ENCODE peak calls at places on chromosomes 6 and 20, in eight cellular contexts. O is NT2/D1, C is H54, J is RPMI7951, Q is colonic mucosa, L is C1 segment of cervical spinal cord, Z is substantia nigra, N is left ventricle myocardium inferior. R is an unnamed sample.

GRCh38 chr6:25180630-25181375 is 98.4 kb upstream of the CARMIL1 start:
- DNase-seq in O (no peak), C (no peak), J (no peak), Q (no peak), L (no peak), Z (no peak), N (no peak), R (no peak)

GRCh38 chr6:52571099-52571755 is 5.6 kb downstream of the TRAM2 start:
- DNase-seq in O (no peak), C (no peak), J (peak; percentile 57), Q (no peak), L (no peak), Z (no peak), N (no peak), R (no peak)

GRCh38 chr6:70353343-70353913 is 50.5 kb upstream of the COL9A1 start:
- DNase-seq in O (no peak), C (no peak), J (no peak), Q (no peak), L (no peak), Z (no peak), N (no peak), R (no peak)

GRCh38 chr6:16184129-16184528 is 54.3 kb upstream of the GMPR start:
- DNase-seq in O (no peak), C (no peak), J (peak; percentile 61), Q (peak; percentile 42), L (no peak), Z (no peak), N (no peak), R (no peak)

GRCh38 chr6:166361080-166361429 is 18.7 kb upstream of the SFT2D1 start:
- DNase-seq in O (no peak), C (no peak), J (peak; percentile 46), Q (no peak), L (no peak), Z (no peak), N (peak; percentile 45), R (no peak)

GRCh38 chr20:51385941-51386530 is 156.5 kb downstream of the NFATC2 start:
- DNase-seq in O (peak; percentile 62), C (peak; percentile 20), J (peak; percentile 60), Q (no peak), L (no peak), Z (no peak), N (no peak), R (no peak)

GRCh38 chr6:162442675-162443074 is 284.9 kb downstream of the PRKN start:
- DNase-seq in O (no peak), C (no peak), J (no peak), Q (no peak), L (peak; percentile 34), Z (peak; percentile 44), N (no peak), R (peak; percentile 50)

GRCh38 chr20:58494923-58495622 is 20.1 kb downstream of the APCDD1L start:
- DNase-seq in O (no peak), C (no peak), J (no peak), Q (no peak), L (no peak), Z (no peak), N (no peak), R (no peak)

GRCh38 chr6:150406948-150407347 is 38.1 kb downstream of the IYD start:
- DNase-seq in O (no peak), C (no peak), J (no peak), Q (no peak), L (no peak), Z (no peak), N (no peak), R (no peak)

GRCh38 chr6:149833651-149834050 is 30.5 kb downstream of the LRP11 start:
- DNase-seq in O (no peak), C (no peak), J (no peak), Q (no peak), L (no peak), Z (no peak), N (no peak), R (no peak)

GRCh38 chr6:126112171-126112632 is 125.9 kb downstream of the TRMT11 start:
- DNase-seq in O (no peak), C (no peak), J (no peak), Q (no peak), L (no peak), Z (no peak), N (no peak), R (no peak)

GRCh38 chr20:39822667-39823066 is 860.5 kb downstream of the DHX35 start:
- DNase-seq in O (no peak), C (no peak), J (peak; percentile 90), Q (no peak), L (no peak), Z (no peak), N (no peak), R (no peak)

GRCh38 chr6:100657678-100658330 is 193.1 kb upstream of the SIM1 start:
- DNase-seq in O (no peak), C (no peak), J (peak; percentile 19), Q (no peak), L (no peak), Z (no peak), N (no peak), R (no peak)

GRCh38 chr6:24719125-24719931 is at the start of gene C6orf62:
- DNase-seq in O (no peak), C (no peak), J (peak; percentile 74), Q (peak; percentile 53), L (peak; percentile 23), Z (no peak), N (no peak), R (no peak)

GRCh38 chr6:71400852-71401251 is 112.2 kb downstream of the OGFRL1 start:
- DNase-seq in O (no peak), C (no peak), J (no peak), Q (no peak), L (no peak), Z (no peak), N (no peak), R (no peak)

GRCh38 chr6:36028887-36029324 is 1.3 kb downstream of the MAPK14 start:
- DNase-seq in O (no peak), C (peak; percentile 49), J (peak; percentile 79), Q (peak; percentile 79), L (peak; percentile 47), Z (peak; percentile 22), N (peak; percentile 63), R (peak; percentile 22)

GRCh38 chr6:131116755-131117360 is 18.4 kb upstream of the AKAP7 start:
- DNase-seq in O (peak; percentile 11), C (no peak), J (peak; percentile 58), Q (peak; percentile 34), L (no peak), Z (no peak), N (no peak), R (no peak)

GRCh38 chr6:84072452-84072997 is 39.0 kb downstream of the MRAP2 start:
- DNase-seq in O (no peak), C (no peak), J (no peak), Q (no peak), L (no peak), Z (no peak), N (no peak), R (no peak)

GRCh38 chr6:111462770-111463391 is 20.1 kb downstream of the REV3L start:
- DNase-seq in O (no peak), C (no peak), J (peak; percentile 63), Q (no peak), L (no peak), Z (no peak), N (no peak), R (no peak)

GRCh38 chr6:133099573-133099972 is 141.6 kb upstream of the EYA4 start:
- DNase-seq in O (peak; percentile 16), C (no peak), J (peak; percentile 41), Q (no peak), L (no peak), Z (no peak), N (no peak), R (no peak)

GRCh38 chr6:6178795-6179194 is 141.7 kb downstream of the F13A1 start:
- DNase-seq in O (no peak), C (no peak), J (no peak), Q (no peak), L (no peak), Z (no peak), N (no peak), R (no peak)

GRCh38 chr20:64047046-64047389 is 2.4 kb downstream of the SOX18 start:
- DNase-seq in O (no peak), C (no peak), J (no peak), Q (no peak), L (no peak), Z (no peak), N (no peak), R (no peak)

GRCh38 chr20:44734938-44735337 is 10.7 kb upstream of the KCNK15 start:
- DNase-seq in O (no peak), C (peak; percentile 61), J (peak; percentile 71), Q (no peak), L (no peak), Z (no peak), N (no peak), R (no peak)

GRCh38 chr6:15108383-15108715 is 137.5 kb upstream of the JARID2 start:
- DNase-seq in O (no peak), C (no peak), J (no peak), Q (no peak), L (no peak), Z (no peak), N (no peak), R (no peak)

GRCh38 chr6:16810411-16810810 is 49.2 kb upstream of the ATXN1 start:
- DNase-seq in O (no peak), C (no peak), J (no peak), Q (no peak), L (no peak), Z (no peak), N (no peak), R (no peak)

GRCh38 chr6:79949235-79949634 is 1.9 kb upstream of the ELOVL4 start:
- DNase-seq in O (peak; percentile 71), C (no peak), J (peak; percentile 64), Q (peak; percentile 64), L (peak; percentile 9), Z (peak; percentile 10), N (no peak), R (peak; percentile 23)

GRCh38 chr6:15823838-15824414 is 161.1 kb upstream of the DTNBP1 start:
- DNase-seq in O (no peak), C (no peak), J (no peak), Q (no peak), L (no peak), Z (no peak), N (no peak), R (no peak)

GRCh38 chr6:4460595-4461475 is 315.4 kb upstream of the CDYL start:
- DNase-seq in O (no peak), C (no peak), J (peak; percentile 67), Q (no peak), L (peak; percentile 72), Z (peak; percentile 60), N (peak; percentile 77), R (peak; percentile 61)

GRCh38 chr6:149887343-149887742 is 10.6 kb downstream of the RAET1E start:
- DNase-seq in O (no peak), C (no peak), J (peak; percentile 27), Q (no peak), L (no peak), Z (no peak), N (no peak), R (no peak)